ENCODE peak calls at places on chromosomes 2 and 18, in eight cellular contexts. C, U, S, P, O, R, I and J are unnamed samples.

GRCh38 chr18:48825101-48825745 is 125.5 kb downstream of the SMAD7 start:
- DNase-seq in U (peak), C (no peak), R (no peak), I (no peak), O (no peak), P (peak), S (no peak), J (no peak)

GRCh38 chr2:172052000-172052983 is 33.0 kb upstream of the DLX1 start:
- DNase-seq in S (no peak), P (no peak), O (no peak), U (no peak), R (no peak), C (no peak), I (peak), J (no peak)

GRCh38 chr18:76764296-76764901 is 58.0 kb upstream of the ZNF236 start:
- DNase-seq in I (no peak), P (no peak), O (no peak), C (no peak), R (no peak), S (no peak), U (no peak), J (no peak)

GRCh38 chr2:75326645-75327044 is 127.3 kb upstream of the TACR1 start:
- DNase-seq in I (no peak), O (no peak), U (no peak), R (no peak), S (no peak), C (no peak), P (no peak), J (no peak)

GRCh38 chr2:233457356-233457755 is 103.1 kb downstream of the DGKD start:
- DNase-seq in S (no peak), C (no peak), P (peak), R (no peak), I (no peak), O (no peak), U (no peak), J (no peak)

GRCh38 chr2:80530442-80531064 is 226.0 kb upstream of the LRRTM1 start:
- DNase-seq in U (no peak), S (no peak), O (no peak), R (no peak), I (no peak), C (no peak), P (no peak), J (no peak)

GRCh38 chr18:57523171-57523956 is 63.1 kb downstream of the FECH start:
- DNase-seq in R (no peak), C (no peak), S (no peak), I (no peak), P (no peak), U (no peak), O (no peak), J (peak)

GRCh38 chr2:216066255-216066654 is 15.4 kb downstream of the PECR start:
- DNase-seq in U (no peak), P (no peak), I (no peak), R (no peak), C (no peak), S (no peak), O (no peak), J (no peak)

GRCh38 chr2:239831272-239831731 is 193.8 kb downstream of the NDUFA10 start:
- DNase-seq in S (no peak), R (peak), I (no peak), U (peak), O (no peak), C (no peak), P (peak), J (no peak)

GRCh38 chr2:10499911-10500521 is 51.9 kb upstream of the ODC1 start:
- DNase-seq in I (no peak), R (no peak), O (no peak), C (no peak), U (peak), P (peak), S (no peak), J (no peak)

GRCh38 chr2:27162151-27163121 is 13.6 kb downstream of the TCF23 start:
- DNase-seq in R (peak), C (no peak), U (no peak), P (no peak), S (peak), O (no peak), I (peak), J (no peak)

GRCh38 chr18:13247506-13247905 is 28.9 kb downstream of the LDLRAD4 start:
- DNase-seq in R (peak), I (no peak), C (no peak), P (peak), S (no peak), U (no peak), O (no peak), J (no peak)

GRCh38 chr2:191352536-191352935 is 107.3 kb downstream of the MYO1B start:
- DNase-seq in I (no peak), O (no peak), R (no peak), S (no peak), P (no peak), U (no peak), C (no peak), J (no peak)

GRCh38 chr18:57771626-57772025 is 31.5 kb downstream of the ATP8B1 start:
- DNase-seq in S (no peak), O (no peak), P (no peak), I (no peak), U (no peak), R (no peak), C (no peak), J (no peak)

DNA sequence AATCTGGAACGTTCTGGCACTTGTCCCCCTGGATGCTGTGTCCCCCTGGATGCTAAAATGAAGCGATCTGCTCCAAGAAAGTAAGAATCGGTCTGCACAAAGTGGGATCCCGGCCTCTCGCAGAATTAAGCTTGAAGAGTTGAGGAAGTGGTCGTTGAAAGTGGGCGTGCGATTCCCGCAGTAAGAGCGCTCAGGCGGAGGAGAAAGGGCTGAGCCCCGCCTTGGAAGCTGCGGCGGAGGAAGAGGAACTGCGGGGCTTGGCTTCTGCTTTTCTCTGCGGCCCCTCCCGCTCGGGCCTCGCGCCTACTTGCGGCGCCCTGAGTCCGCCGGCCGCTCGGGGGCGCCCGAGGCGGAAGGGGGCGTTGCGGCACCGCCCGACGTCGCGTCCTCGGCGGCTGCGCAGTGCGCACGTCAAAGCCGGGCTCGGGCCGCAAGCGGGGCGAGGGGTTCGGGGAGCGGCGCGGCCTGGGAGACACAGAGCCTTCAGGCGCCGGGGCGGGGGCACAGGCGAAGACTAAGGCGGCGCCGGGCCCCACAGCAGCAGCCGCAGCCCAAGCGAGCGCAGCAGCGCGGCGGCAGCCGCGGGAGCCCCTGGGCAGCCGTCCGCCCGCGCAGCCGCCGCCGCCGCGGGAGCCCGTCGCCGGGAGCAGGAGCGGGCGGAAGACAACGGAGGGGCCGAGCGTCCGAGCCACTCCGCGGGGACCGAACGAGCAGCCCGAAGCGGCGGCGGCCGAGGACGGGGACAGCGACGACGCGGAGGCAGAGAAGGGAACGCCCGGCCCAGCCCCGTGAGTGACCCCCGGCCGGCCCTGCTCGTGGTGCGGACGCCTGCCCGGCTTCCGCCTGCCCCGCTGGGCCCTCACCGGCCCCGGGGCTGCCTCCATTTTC is at the start of gene CAB39:
- DNase-seq in P (peak), I (peak), U (peak), C (peak), S (peak), O (peak), R (peak), J (peak)
- TF ChIP-seq POLR2A in P (no peak), I (peak), U (no peak), C (no peak), S (peak), O (peak), R (peak), J (peak)

GRCh38 chr18:59070181-59070912 is 69.3 kb upstream of the SEC11C start:
- DNase-seq in O (peak), C (peak), S (peak), P (peak), R (peak), I (peak), U (peak), J (peak)
- TF ChIP-seq POLR2AphosphoS5 in O (no peak), C (no peak), S (no peak), P (no peak), R (no peak), I (no peak), U (no peak), J (no peak)

DNA sequence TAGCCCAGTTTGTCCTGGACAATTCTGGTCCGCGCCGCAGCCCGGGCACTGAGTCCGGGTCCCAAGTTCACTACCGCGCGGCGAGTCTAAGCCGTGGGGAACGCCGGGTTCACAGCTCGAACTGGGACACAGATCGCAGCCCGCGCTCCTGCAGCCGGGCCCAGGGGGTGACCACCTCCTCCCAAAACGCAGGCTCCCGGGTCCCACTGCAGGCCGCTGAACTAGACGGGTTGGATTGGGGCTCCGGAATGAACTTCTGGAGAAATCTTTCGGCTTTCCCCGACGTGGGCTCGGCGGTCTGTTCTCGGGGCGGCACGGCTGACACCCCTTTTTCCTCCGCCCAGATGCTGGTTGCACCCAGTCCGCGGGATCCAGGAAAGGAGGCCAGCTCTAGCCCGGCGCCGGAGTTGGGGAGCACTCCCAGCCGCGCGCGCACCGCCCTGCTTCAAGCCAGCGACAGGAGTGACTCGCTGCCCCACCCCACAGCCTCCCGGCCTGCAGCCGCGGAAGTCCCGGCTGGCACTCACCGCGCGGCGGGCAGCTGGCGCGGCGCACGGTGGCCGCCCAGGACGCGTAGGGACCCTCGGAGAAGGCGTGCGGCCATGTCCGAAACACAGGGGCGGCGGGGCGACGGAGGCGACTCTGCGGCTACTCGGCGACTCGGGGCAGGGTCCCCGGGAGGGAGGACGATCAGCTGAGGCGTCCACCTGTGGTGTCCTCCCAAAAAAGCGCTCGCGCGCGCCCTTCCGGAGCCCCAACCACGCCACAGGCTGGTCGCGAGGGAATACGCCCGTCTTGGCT is at the start of gene ACADL:
- DNase-seq in S (no peak), R (peak), U (peak), O (peak), P (peak), I (no peak), C (peak), J (peak)
- TF ChIP-seq POLR2A in S (no peak), R (no peak), U (no peak), O (no peak), P (no peak), I (no peak), C (no peak), J (no peak)

GRCh38 chr2:160256511-160256910 is 56.4 kb upstream of the ITGB6 start:
- DNase-seq in S (no peak), O (no peak), I (no peak), P (no peak), U (no peak), R (no peak), C (no peak), J (no peak)

GRCh38 chr2:160257742-160258577 is 57.9 kb upstream of the ITGB6 start:
- DNase-seq in C (no peak), S (no peak), U (no peak), R (no peak), O (no peak), I (no peak), P (no peak), J (peak)

GRCh38 chr2:160257015-160257741 is 57.1 kb upstream of the ITGB6 start:
- DNase-seq in S (no peak), U (no peak), I (no peak), C (no peak), P (no peak), R (no peak), O (peak), J (no peak)

GRCh38 chr2:160266078-160266551 is 66.0 kb upstream of the ITGB6 start:
- DNase-seq in S (no peak), I (no peak), R (no peak), O (no peak), C (no peak), P (no peak), U (no peak), J (no peak)

DNA sequence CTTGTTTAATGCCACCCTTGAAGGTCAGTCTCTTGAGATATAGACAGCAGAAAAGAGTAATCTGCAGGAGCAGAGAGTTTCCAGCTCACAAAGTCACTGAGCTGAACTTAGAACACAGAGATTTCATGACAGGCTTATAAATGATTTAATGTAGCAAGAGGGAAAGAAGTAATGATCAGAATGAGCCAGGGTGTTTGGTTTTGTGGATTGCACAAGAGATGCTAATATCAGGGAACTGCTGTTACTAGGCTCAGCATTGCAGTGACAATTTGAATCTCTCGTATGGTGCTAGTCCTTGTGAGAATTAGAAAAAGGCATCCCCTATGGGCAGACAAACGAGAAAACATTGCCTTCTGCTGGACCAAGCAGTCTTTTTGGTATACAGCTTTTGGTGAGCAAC is 61.7 kb upstream of the ITGB6 start:
- DNase-seq in S (no peak), O (no peak), C (no peak), U (no peak), P (no peak), R (no peak), I (no peak), J (no peak)
- TF ChIP-seq POLR2AphosphoS5 in S (no peak), O (no peak), C (no peak), U (no peak), P (no peak), R (no peak), I (no peak), J (no peak)

GRCh38 chr2:117776888-117777287 is 37.6 kb upstream of the DDX18 start:
- DNase-seq in C (no peak), S (no peak), I (no peak), O (no peak), U (no peak), P (no peak), R (no peak), J (peak)
- TF ChIP-seq POLR2A in C (no peak), S (no peak), I (no peak), O (no peak), U (no peak), P (no peak), R (no peak), J (no peak)

GRCh38 chr18:70288851-70289328 is at the start of gene SOCS6:
- DNase-seq in U (peak), S (peak), C (peak), I (no peak), O (peak), P (peak), R (peak), J (peak)
- TF ChIP-seq POLR2AphosphoS5 in U (peak), S (no peak), C (peak), I (peak), O (peak), P (peak), R (peak), J (peak)

DNA sequence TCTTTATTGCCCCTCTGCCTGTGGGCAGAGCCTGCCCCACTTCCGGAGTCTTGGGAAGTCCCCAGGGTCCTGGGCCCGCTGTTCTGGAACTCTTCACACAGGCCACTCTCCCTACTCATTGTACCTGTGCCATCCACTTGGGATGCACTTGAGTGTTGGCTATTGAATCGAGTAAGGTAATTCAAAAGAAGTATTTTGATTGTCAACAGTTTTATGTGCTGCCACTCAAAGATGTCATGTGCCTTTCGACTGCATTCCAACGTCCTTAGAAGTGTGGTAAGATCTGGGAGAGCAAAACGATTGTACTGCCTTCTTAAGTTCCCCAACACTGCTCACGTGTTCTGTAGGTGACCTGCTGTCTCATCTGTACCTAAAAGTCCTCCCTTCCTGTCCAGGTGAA is 77.0 kb upstream of the SMIM21 start:
- DNase-seq in C (no peak), S (no peak), R (no peak), U (no peak), I (no peak), O (no peak), P (no peak), J (no peak)
- TF ChIP-seq POLR2A in C (no peak), S (no peak), R (no peak), U (no peak), I (no peak), O (no peak), P (no peak), J (no peak)

DNA sequence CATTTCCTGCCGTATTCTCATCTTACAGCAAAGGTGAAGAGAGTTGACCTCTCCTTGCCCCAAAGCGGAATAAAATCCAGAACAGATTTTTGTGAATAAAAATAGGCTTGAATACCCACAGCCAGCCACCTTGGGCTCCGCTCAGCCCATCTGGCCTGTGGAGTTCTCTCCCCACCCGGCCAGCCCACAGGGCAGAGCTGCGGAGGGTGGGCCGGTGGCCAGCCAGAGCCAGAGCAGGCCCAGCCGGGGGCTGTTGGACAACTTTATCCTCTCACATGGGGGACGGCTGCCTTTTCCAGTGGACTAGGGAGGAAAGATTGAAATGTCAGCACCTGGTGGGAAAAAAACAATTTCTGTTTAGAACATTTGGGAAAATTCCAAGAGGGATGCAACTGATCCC is 85.7 kb downstream of the APOB start:
- DNase-seq in O (no peak), R (no peak), U (no peak), P (no peak), C (no peak), S (no peak), I (no peak), J (no peak)
- TF ChIP-seq POLR2AphosphoS5 in O (no peak), R (no peak), U (no peak), P (no peak), C (no peak), S (no peak), I (no peak), J (no peak)

GRCh38 chr2:182718459-182718858 is 2.4 kb downstream of the DNAJC10 start:
- DNase-seq in P (no peak), R (no peak), C (no peak), I (no peak), U (no peak), O (no peak), S (no peak), J (no peak)

GRCh38 chr2:182715121-182715895 is 749 bp upstream of the DNAJC10 start:
- DNase-seq in U (no peak), P (no peak), I (peak), O (no peak), C (no peak), R (no peak), S (no peak), J (no peak)

GRCh38 chr2:182717451-182718215 is 1.6 kb downstream of the DNAJC10 start:
- DNase-seq in P (no peak), C (no peak), S (no peak), O (no peak), U (no peak), I (no peak), R (no peak), J (no peak)

GRCh38 chr2:182716665-182716990 is 571 bp downstream of the DNAJC10 start:
- DNase-seq in O (peak), S (no peak), C (no peak), R (no peak), U (no peak), I (peak), P (peak), J (peak)

DNA sequence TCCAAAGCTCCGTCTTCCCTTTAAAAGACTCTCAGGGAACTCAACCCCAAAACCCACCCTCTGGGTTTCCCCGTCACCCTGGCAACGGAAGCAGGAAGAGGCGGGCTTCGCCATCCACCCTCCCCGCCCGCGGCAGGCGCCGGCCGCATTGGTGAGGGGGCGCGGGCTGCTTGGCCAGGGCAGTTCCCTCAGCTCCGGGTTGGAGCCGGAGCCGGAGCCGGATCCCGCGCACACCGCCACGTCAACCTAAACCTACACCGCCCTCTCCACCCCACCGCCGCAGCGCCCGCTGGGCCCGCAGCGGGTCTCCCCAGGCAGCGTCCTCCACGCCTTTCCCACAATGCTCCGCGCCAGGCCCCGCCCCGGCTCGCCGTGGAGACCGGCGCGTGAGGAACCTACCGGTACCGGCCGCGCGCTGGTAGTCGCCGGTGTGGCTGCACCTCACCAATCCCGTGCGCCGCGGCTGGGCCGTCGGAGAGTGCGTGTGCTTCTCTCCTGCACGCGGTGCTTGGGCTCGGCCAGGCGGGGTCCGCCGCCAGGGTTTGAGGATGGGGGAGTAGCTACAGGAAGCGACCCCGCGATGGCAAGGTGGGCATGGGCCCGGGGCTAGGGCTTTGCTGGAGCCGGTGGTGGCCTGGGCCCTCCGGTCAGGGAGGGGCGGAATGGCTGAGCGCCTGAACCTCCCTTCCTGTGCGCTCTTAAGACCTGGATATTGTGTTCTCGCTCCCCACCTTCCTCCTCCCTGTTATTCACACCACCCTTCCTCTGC is at the start of gene DNAJC10:
- DNase-seq in O (peak), I (peak), P (peak), U (peak), S (peak), R (peak), C (peak), J (peak)
- TF ChIP-seq POLR2A in O (peak), I (peak), P (peak), U (peak), S (peak), R (peak), C (peak), J (no peak)